ENCODE peak calls at places on chromosomes 16 and 17, in eight cellular contexts. One of them, this sample, is unnamed.

GRCh38 chr17:51397361-51398127 is 137.2 kb downstream of the UTP18 start:
- DNase-seq in stimulated activated CD4-positive, alpha-beta T cell treated with anti-CD3 and anti-CD28 coated beads, Interleukin-1b, Interleukin-23, amount 100 ng/mL, for 1 hour: no peak
- DNase-seq in NCI-H524 treated with DMSO at 0.1 percent for 48 hours: no peak
- DNase-seq in effector CD8-positive, alpha-beta T cell: no peak
- DNase-seq in tibial artery: no peak
- DNase-seq in NCI-H2081 treated with DMSO at 0.1 percent for 48 hours: no peak
- DNase-seq in HCT116: peak; percentile 56
- DNase-seq in AG10803: peak; percentile 11
- DNase-seq in this sample: no peak

GRCh38 chr17:62950067-62950466 is 16.0 kb upstream of the TANC2 start:
- DNase-seq in stimulated activated CD4-positive, alpha-beta T cell treated with anti-CD3 and anti-CD28 coated beads, Interleukin-1b, Interleukin-23, amount 100 ng/mL, for 1 hour: no peak
- DNase-seq in NCI-H524 treated with DMSO at 0.1 percent for 48 hours: no peak
- DNase-seq in tibial artery: no peak
- DNase-seq in effector CD8-positive, alpha-beta T cell: no peak
- DNase-seq in AG10803: peak; percentile 87
- DNase-seq in HCT116: no peak
- DNase-seq in NCI-H2081 treated with DMSO at 0.1 percent for 48 hours: no peak
- DNase-seq in this sample: no peak

GRCh38 chr16:61014869-61015268 is 1021.4 kb downstream of the CDH8 start:
- DNase-seq in NCI-H2081 treated with DMSO at 0.1 percent for 48 hours: no peak
- DNase-seq in AG10803: no peak
- DNase-seq in stimulated activated CD4-positive, alpha-beta T cell treated with anti-CD3 and anti-CD28 coated beads, Interleukin-1b, Interleukin-23, amount 100 ng/mL, for 1 hour: no peak
- DNase-seq in effector CD8-positive, alpha-beta T cell: no peak
- DNase-seq in tibial artery: no peak
- DNase-seq in NCI-H524 treated with DMSO at 0.1 percent for 48 hours: no peak
- DNase-seq in HCT116: no peak
- DNase-seq in this sample: no peak

GRCh38 chr17:34009946-34010345 is 245.1 kb upstream of the CCL2 start:
- DNase-seq in NCI-H2081 treated with DMSO at 0.1 percent for 48 hours: no peak
- DNase-seq in tibial artery: no peak
- DNase-seq in stimulated activated CD4-positive, alpha-beta T cell treated with anti-CD3 and anti-CD28 coated beads, Interleukin-1b, Interleukin-23, amount 100 ng/mL, for 1 hour: no peak
- DNase-seq in effector CD8-positive, alpha-beta T cell: no peak
- DNase-seq in AG10803: no peak
- DNase-seq in NCI-H524 treated with DMSO at 0.1 percent for 48 hours: no peak
- DNase-seq in HCT116: no peak
- DNase-seq in this sample: no peak

GRCh38 chr16:17556276-17557052 is 85.7 kb upstream of the XYLT1 start:
- DNase-seq in AG10803: peak; percentile 25
- DNase-seq in tibial artery: no peak
- DNase-seq in HCT116: peak; percentile 34
- DNase-seq in stimulated activated CD4-positive, alpha-beta T cell treated with anti-CD3 and anti-CD28 coated beads, Interleukin-1b, Interleukin-23, amount 100 ng/mL, for 1 hour: no peak
- DNase-seq in NCI-H2081 treated with DMSO at 0.1 percent for 48 hours: no peak
- DNase-seq in NCI-H524 treated with DMSO at 0.1 percent for 48 hours: no peak
- DNase-seq in effector CD8-positive, alpha-beta T cell: no peak
- DNase-seq in this sample: no peak

GRCh38 chr16:68668266-68668665 is 23.2 kb downstream of the CDH3 start:
- DNase-seq in AG10803: no peak
- DNase-seq in tibial artery: no peak
- DNase-seq in NCI-H524 treated with DMSO at 0.1 percent for 48 hours: no peak
- DNase-seq in effector CD8-positive, alpha-beta T cell: no peak
- DNase-seq in HCT116: no peak
- DNase-seq in NCI-H2081 treated with DMSO at 0.1 percent for 48 hours: no peak
- DNase-seq in stimulated activated CD4-positive, alpha-beta T cell treated with anti-CD3 and anti-CD28 coated beads, Interleukin-1b, Interleukin-23, amount 100 ng/mL, for 1 hour: no peak
- DNase-seq in this sample: no peak

GRCh38 chr17:63699638-63700527 is at the start of gene LIMD2:
- DNase-seq in HCT116: no peak
- DNase-seq in AG10803: peak; percentile 20
- DNase-seq in NCI-H524 treated with DMSO at 0.1 percent for 48 hours: no peak
- DNase-seq in stimulated activated CD4-positive, alpha-beta T cell treated with anti-CD3 and anti-CD28 coated beads, Interleukin-1b, Interleukin-23, amount 100 ng/mL, for 1 hour: no peak
- DNase-seq in tibial artery: peak; percentile 73
- DNase-seq in effector CD8-positive, alpha-beta T cell: peak; percentile 70
- DNase-seq in NCI-H2081 treated with DMSO at 0.1 percent for 48 hours: no peak
- DNase-seq in this sample: peak; percentile 89

GRCh38 chr16:56289412-56289811 is 98.1 kb downstream of the GNAO1 start:
- DNase-seq in NCI-H2081 treated with DMSO at 0.1 percent for 48 hours: no peak
- DNase-seq in NCI-H524 treated with DMSO at 0.1 percent for 48 hours: peak; percentile 91
- DNase-seq in HCT116: no peak
- DNase-seq in AG10803: no peak
- DNase-seq in effector CD8-positive, alpha-beta T cell: no peak
- DNase-seq in tibial artery: no peak
- DNase-seq in stimulated activated CD4-positive, alpha-beta T cell treated with anti-CD3 and anti-CD28 coated beads, Interleukin-1b, Interleukin-23, amount 100 ng/mL, for 1 hour: no peak
- DNase-seq in this sample: no peak

GRCh38 chr16:1707193-1707790 is 1.3 kb downstream of the MAPK8IP3 start:
- DNase-seq in NCI-H2081 treated with DMSO at 0.1 percent for 48 hours: no peak
- DNase-seq in stimulated activated CD4-positive, alpha-beta T cell treated with anti-CD3 and anti-CD28 coated beads, Interleukin-1b, Interleukin-23, amount 100 ng/mL, for 1 hour: no peak
- DNase-seq in NCI-H524 treated with DMSO at 0.1 percent for 48 hours: no peak
- DNase-seq in effector CD8-positive, alpha-beta T cell: no peak
- DNase-seq in HCT116: no peak
- DNase-seq in tibial artery: no peak
- DNase-seq in AG10803: peak; percentile 44
- DNase-seq in this sample: no peak

GRCh38 chr16:75494696-75495601 is at the start of gene CHST6:
- DNase-seq in NCI-H524 treated with DMSO at 0.1 percent for 48 hours: no peak
- DNase-seq in AG10803: no peak
- DNase-seq in tibial artery: no peak
- DNase-seq in NCI-H2081 treated with DMSO at 0.1 percent for 48 hours: no peak
- DNase-seq in HCT116: no peak
- DNase-seq in stimulated activated CD4-positive, alpha-beta T cell treated with anti-CD3 and anti-CD28 coated beads, Interleukin-1b, Interleukin-23, amount 100 ng/mL, for 1 hour: peak; percentile 9
- DNase-seq in effector CD8-positive, alpha-beta T cell: no peak
- DNase-seq in this sample: no peak